ENCODE peak calls at places on chromosome 1, in ten cellular contexts. O, X, I, Z, S, W, D, F, Q and M are unnamed samples.

GRCh38 chr1:93804412-93804811 is 74.6 kb downstream of the DNTTIP2 start:
- DNase-seq in I (peak), F (no peak), D (no peak), W (no peak), Q (no peak), Z (peak), O (no peak), S (peak), X (no peak), M (peak)

GRCh38 chr1:167198518-167199133 is 22.1 kb upstream of the POU2F1 start:
- DNase-seq in S (no peak), X (no peak), F (no peak), W (no peak), D (no peak), Z (no peak), O (no peak), I (peak), Q (no peak), M (no peak)

GRCh38 chr1:101733340-101733739 is 263.4 kb downstream of the OLFM3 start:
- DNase-seq in S (no peak), D (no peak), I (no peak), O (no peak), F (peak), W (no peak), Z (no peak), X (no peak), Q (no peak), M (no peak)

GRCh38 chr1:20078711-20079110 is 8.7 kb downstream of the PLA2G5 start:
- DNase-seq in Q (no peak), F (no peak), D (no peak), S (no peak), Z (no peak), O (no peak), W (no peak), I (no peak), X (no peak), M (no peak)

GRCh38 chr1:22808846-22809501 is 98.3 kb downstream of the EPHB2 start:
- DNase-seq in I (peak), D (peak), F (peak), X (peak), Q (peak), W (no peak), O (peak), S (no peak), Z (peak), M (no peak)

GRCh38 chr1:119814288-119814687 is 3.0 kb upstream of the REG4 start:
- DNase-seq in Q (no peak), W (no peak), F (no peak), X (no peak), D (no peak), S (no peak), O (no peak), Z (no peak), I (no peak), M (no peak)

GRCh38 chr1:3467096-3468036 is 12.9 kb downstream of the ARHGEF16 start:
- DNase-seq in X (no peak), W (no peak), D (peak), S (peak), O (no peak), I (no peak), Q (no peak), F (no peak), Z (no peak), M (no peak)

GRCh38 chr1:62209931-62210595 is 15.4 kb downstream of the L1TD1 start:
- DNase-seq in W (no peak), O (no peak), Q (no peak), D (no peak), X (no peak), S (peak), Z (peak), F (no peak), I (peak), M (peak)

GRCh38 chr1:39272027-39272790 is 67.7 kb downstream of the MACF1 start:
- DNase-seq in Z (no peak), X (no peak), Q (no peak), W (no peak), O (peak), F (no peak), I (no peak), S (no peak), D (no peak), M (no peak)

GRCh38 chr1:25486602-25487001 is 55.9 kb downstream of the MACO1 start:
- DNase-seq in X (no peak), F (no peak), D (no peak), W (no peak), Z (no peak), Q (no peak), I (no peak), S (no peak), O (peak), M (no peak)

GRCh38 chr1:27235827-27236226 is 1.4 kb downstream of the WDTC1 start:
- DNase-seq in Z (no peak), D (no peak), I (peak), O (no peak), X (no peak), Q (no peak), W (no peak), F (no peak), S (no peak), M (peak)

GRCh38 chr1:198179556-198179981 is 22.8 kb downstream of the NEK7 start:
- DNase-seq in W (no peak), Z (peak), I (peak), X (no peak), O (no peak), Q (no peak), S (no peak), D (no peak), F (no peak), M (peak)

GRCh38 chr1:209845405-209845725 is 17.6 kb downstream of the UTP25 start:
- DNase-seq in O (no peak), D (no peak), Z (no peak), S (no peak), I (no peak), W (no peak), F (no peak), X (no peak), Q (no peak), M (no peak)

GRCh38 chr1:33429846-33430750 is 797 bp downstream of the PHC2 start:
- DNase-seq in X (no peak), F (no peak), Z (no peak), Q (no peak), D (peak), I (peak), S (no peak), W (peak), O (peak), M (peak)

GRCh38 chr1:228830185-228830953 is 95.1 kb downstream of the RHOU start:
- DNase-seq in W (no peak), Q (no peak), F (peak), I (peak), S (no peak), X (peak), D (no peak), O (peak), Z (no peak), M (no peak)